ENCODE peak calls at places on chromosomes 4 and X, in eight cellular contexts. C is NB4, Z is body of pancreas, F is ovary, Y is lower leg skin, G is upper lobe of left lung, V is right lobe of liver, H is adrenal gland. P is an unnamed sample.

GRCh38 chrX:10482262-10482661 is 138.1 kb downstream of the MID1 start:
- DNase-seq in C (no peak), V (no peak), F (no peak), Z (no peak), G (no peak), H (no peak), Y (no peak), P (peak)

GRCh38 chr4:40878548-40879055 is 128.8 kb downstream of the NSUN7 start:
- DNase-seq in C (no peak), Y (no peak), G (no peak), Z (no peak), F (no peak), H (no peak), V (no peak), P (no peak)

GRCh38 chr4:38509551-38509950 is 154.4 kb upstream of the KLF3 start:
- DNase-seq in V (no peak), G (no peak), C (no peak), Z (no peak), Y (no peak), F (no peak), H (no peak), P (peak)

GRCh38 chr4:95465010-95465409 is 83.8 kb downstream of the UNC5C start:
- DNase-seq in F (no peak), C (no peak), Z (no peak), Y (no peak), G (no peak), H (no peak), V (no peak), P (no peak)

GRCh38 chr4:1072830-1073446 is 40.4 kb downstream of the RNF212 start:
- DNase-seq in F (peak), C (peak), Z (peak), Y (peak), V (no peak), G (no peak), H (no peak), P (peak)

GRCh38 chrX:129953334-129953648 is 29.1 kb upstream of the BCORL1 start:
- DNase-seq in H (no peak), F (no peak), C (no peak), Z (no peak), V (no peak), G (no peak), Y (no peak), P (no peak)

GRCh38 chr4:98728433-98728832 is 70.0 kb upstream of the TSPAN5 start:
- DNase-seq in Z (no peak), C (peak), H (no peak), G (no peak), V (no peak), F (no peak), Y (no peak), P (no peak)

GRCh38 chr4:137393043-137393442 is 139.3 kb downstream of the PCDH18 start:
- DNase-seq in H (peak), Y (no peak), G (no peak), Z (no peak), V (no peak), C (no peak), F (no peak), P (no peak)

GRCh38 chrX:106901341-106901740 is 1.8 kb downstream of the RIPPLY1 start:
- DNase-seq in G (no peak), Y (no peak), H (no peak), F (no peak), Z (no peak), V (peak), C (no peak), P (no peak)

GRCh38 chrX:79161655-79162054 is 17.2 kb downstream of the GPR174 start:
- DNase-seq in Z (no peak), Y (no peak), F (no peak), G (no peak), H (no peak), V (no peak), C (peak), P (no peak)

GRCh38 chr4:32251126-32251525 is 1531.0 kb downstream of the PCDH7 start:
- DNase-seq in V (no peak), F (no peak), C (no peak), H (no peak), Y (no peak), G (no peak), Z (no peak), P (no peak)

GRCh38 chr4:107317596-107317995 is 281.5 kb upstream of the DKK2 start:
- DNase-seq in Y (no peak), F (no peak), C (no peak), Z (no peak), G (no peak), H (no peak), V (no peak), P (no peak)

GRCh38 chr4:163157157-163157556 is 9.5 kb downstream of the NAF1 start:
- DNase-seq in F (no peak), Z (no peak), V (no peak), Y (no peak), H (no peak), C (no peak), G (no peak), P (no peak)

GRCh38 chr4:89434364-89434988 is 126.9 kb upstream of the GPRIN3 start:
- DNase-seq in Z (no peak), G (no peak), F (no peak), V (no peak), H (no peak), C (peak), Y (no peak), P (no peak)

GRCh38 chr4:182384496-182385155 is 141.4 kb downstream of the TENM3 start:
- DNase-seq in F (no peak), G (no peak), C (no peak), H (no peak), Z (no peak), V (no peak), Y (no peak), P (no peak)

GRCh38 chr4:19698961-19699360 is 552.7 kb upstream of the SLIT2 start:
- DNase-seq in V (no peak), Z (no peak), G (no peak), F (no peak), Y (no peak), C (no peak), H (no peak), P (no peak)

GRCh38 chr4:41647368-41647767 is 101.2 kb downstream of the PHOX2B start:
- DNase-seq in F (no peak), H (no peak), Y (no peak), Z (no peak), C (no peak), V (no peak), G (no peak), P (no peak)

GRCh38 chr4:80006935-80007744 is 65.9 kb downstream of the ANTXR2 start:
- DNase-seq in C (peak), H (no peak), G (no peak), F (no peak), Y (no peak), Z (no peak), V (no peak), P (no peak)

GRCh38 chrX:137574102-137574783 is 8.3 kb downstream of the ZIC3 start:
- DNase-seq in H (no peak), G (no peak), Z (no peak), V (no peak), C (no peak), Y (no peak), F (no peak), P (no peak)

GRCh38 chr4:85747871-85748491 is 273.0 kb downstream of the ARHGAP24 start:
- DNase-seq in C (peak), V (no peak), G (no peak), F (no peak), Y (no peak), Z (peak), H (peak), P (no peak)

GRCh38 chrX:104913348-104913747 is 307.1 kb downstream of the TEX13A start:
- DNase-seq in Z (no peak), Y (no peak), C (peak), H (no peak), F (no peak), G (no peak), V (no peak), P (no peak)

GRCh38 chr4:23630110-23630509 is 259.7 kb downstream of the PPARGC1A start:
- DNase-seq in V (no peak), Z (no peak), F (no peak), G (no peak), Y (no peak), C (no peak), H (no peak), P (no peak)

GRCh38 chrX:49257846-49258748 is 6.4 kb downstream of the FOXP3 start:
- DNase-seq in Z (no peak), F (no peak), H (no peak), Y (no peak), V (no peak), G (peak), C (no peak), P (peak)

GRCh38 chr4:141884070-141884469 is 247.7 kb downstream of the IL15 start:
- DNase-seq in H (no peak), Y (no peak), Z (no peak), V (no peak), F (no peak), G (no peak), C (no peak), P (no peak)

GRCh38 chrX:103211012-103211715 is 3.7 kb upstream of the BEX4 start:
- DNase-seq in F (no peak), C (peak), G (no peak), Y (peak), V (no peak), H (peak), Z (peak), P (peak)

GRCh38 chr4:152773953-152774352 is 5.6 kb downstream of the TIGD4 start:
- DNase-seq in C (no peak), Z (no peak), V (no peak), G (no peak), H (no peak), Y (no peak), F (no peak), P (no peak)

GRCh38 chr4:24753519-24753918 is 41.9 kb upstream of the SOD3 start:
- DNase-seq in C (no peak), Z (no peak), V (no peak), F (no peak), G (no peak), H (no peak), Y (no peak), P (no peak)

GRCh38 chr4:127015616-127016015 is 617.1 kb upstream of the INTU start:
- DNase-seq in G (no peak), H (no peak), V (no peak), Y (no peak), F (no peak), C (peak), Z (no peak), P (no peak)

GRCh38 chrX:27439771-27440170 is 23.4 kb downstream of the PPP4R3C start:
- DNase-seq in V (no peak), Y (no peak), H (no peak), C (no peak), F (no peak), Z (no peak), G (no peak), P (no peak)

DNA sequence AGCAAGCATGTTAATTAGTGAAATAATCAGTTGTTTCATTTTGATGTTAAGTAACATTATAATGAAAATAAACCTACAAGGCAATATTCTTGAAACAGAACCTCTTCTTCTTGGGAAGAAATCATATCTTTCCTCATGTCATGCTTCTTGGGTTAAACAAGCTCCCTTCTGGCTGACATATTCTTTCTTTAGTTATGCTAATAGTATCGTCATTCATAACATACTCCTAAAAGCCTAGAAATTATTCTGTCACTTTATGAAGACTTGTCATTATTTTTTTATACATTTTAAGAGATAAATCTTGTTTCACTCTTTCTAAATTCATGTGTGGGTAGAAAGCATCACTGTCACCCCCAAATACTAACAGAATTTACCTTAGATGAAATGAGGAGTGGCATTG is 1047.0 kb upstream of the GRID2 start:
- DNase-seq in G (no peak), Y (no peak), F (no peak), H (no peak), Z (no peak), V (no peak), C (no peak), P (no peak)
- TF ChIP-seq POLR2A in G (no peak), Y (no peak), F (no peak), H (no peak), Z (no peak), V (no peak), C (no peak), P (no peak)

DNA sequence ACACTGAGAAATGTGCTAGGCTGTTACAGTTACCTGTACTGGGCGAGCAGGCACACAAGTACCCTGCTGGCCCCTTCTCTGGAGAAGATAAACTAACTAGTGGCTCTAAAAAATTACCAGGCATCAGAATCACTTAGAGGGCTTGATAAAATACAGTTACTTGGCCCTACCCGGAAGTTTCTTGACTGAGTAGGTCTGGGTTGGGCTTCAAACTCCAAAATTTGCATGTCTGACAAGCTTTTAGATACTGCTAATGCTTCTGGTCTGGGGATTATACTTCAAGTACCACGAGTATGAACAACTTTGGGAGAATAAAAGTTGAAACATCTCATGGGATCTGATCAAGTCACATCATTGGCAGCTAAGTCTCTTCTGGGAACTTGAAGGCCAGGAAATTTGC is 30.8 kb downstream of the CEP135 start:
- DNase-seq in V (no peak), F (no peak), G (no peak), C (no peak), H (no peak), Z (no peak), Y (no peak), P (no peak)
- TF ChIP-seq POLR2A in V (no peak), F (no peak), G (no peak), C (no peak), H (no peak), Z (no peak), Y (no peak), P (no peak)

GRCh38 chrX:154408659-154409221 is 314 bp downstream of the DNASE1L1 start:
- DNase-seq in Z (no peak), G (no peak), F (no peak), C (no peak), H (no peak), V (no peak), Y (no peak), P (no peak)

GRCh38 chrX:154411322-154411980 is at the start of gene TAFAZZIN:
- DNase-seq in Z (peak), F (peak), Y (peak), H (peak), G (peak), C (peak), V (peak), P (peak)

GRCh38 chrX:154412468-154412867 is 1.1 kb downstream of the TAFAZZIN start:
- DNase-seq in Y (no peak), C (peak), F (no peak), V (no peak), H (no peak), Z (no peak), G (no peak), P (peak)

GRCh38 chrX:154411981-154412340 is 622 bp downstream of the TAFAZZIN start:
- DNase-seq in Y (peak), G (no peak), V (peak), Z (peak), C (peak), H (peak), F (peak), P (peak)

DNA sequence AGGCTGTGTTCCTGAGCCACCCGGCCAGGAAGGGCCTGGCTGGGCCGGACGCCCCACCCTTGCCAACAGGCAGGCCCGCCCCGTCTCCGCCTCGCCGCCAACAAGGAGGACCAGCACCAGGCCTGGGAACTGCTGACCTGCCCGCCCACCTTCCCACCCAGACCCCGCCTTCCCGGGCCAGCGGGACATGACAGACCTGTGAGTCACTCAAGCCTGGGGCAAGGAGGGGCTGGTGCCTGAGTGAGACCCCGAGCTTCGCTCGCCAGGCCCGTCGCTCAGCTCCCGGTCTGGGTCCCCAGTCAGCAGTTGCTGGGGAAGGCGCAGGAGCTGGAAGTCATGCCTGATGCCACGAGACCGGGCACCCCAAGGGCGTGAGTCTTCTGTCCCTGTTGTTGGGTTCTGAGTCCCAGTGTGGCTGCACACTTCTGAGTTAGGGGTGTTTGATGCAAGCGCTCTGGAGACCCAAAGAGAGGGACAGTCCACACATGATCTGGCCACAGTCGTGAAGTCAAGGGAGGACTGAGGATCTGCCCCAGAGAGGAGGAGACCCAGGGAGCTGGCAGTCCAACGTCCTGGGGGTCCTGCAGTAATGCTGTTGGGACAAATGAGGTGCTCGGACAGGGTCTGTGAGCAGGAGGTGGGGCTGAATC is at the start of gene DNASE1L1:
- DNase-seq in Y (peak), G (peak), F (peak), H (peak), V (peak), C (peak), Z (peak), P (peak)
- TF ChIP-seq POLR2A in Y (no peak), G (no peak), F (no peak), H (peak), V (no peak), C (no peak), Z (no peak), P (no peak)

DNA sequence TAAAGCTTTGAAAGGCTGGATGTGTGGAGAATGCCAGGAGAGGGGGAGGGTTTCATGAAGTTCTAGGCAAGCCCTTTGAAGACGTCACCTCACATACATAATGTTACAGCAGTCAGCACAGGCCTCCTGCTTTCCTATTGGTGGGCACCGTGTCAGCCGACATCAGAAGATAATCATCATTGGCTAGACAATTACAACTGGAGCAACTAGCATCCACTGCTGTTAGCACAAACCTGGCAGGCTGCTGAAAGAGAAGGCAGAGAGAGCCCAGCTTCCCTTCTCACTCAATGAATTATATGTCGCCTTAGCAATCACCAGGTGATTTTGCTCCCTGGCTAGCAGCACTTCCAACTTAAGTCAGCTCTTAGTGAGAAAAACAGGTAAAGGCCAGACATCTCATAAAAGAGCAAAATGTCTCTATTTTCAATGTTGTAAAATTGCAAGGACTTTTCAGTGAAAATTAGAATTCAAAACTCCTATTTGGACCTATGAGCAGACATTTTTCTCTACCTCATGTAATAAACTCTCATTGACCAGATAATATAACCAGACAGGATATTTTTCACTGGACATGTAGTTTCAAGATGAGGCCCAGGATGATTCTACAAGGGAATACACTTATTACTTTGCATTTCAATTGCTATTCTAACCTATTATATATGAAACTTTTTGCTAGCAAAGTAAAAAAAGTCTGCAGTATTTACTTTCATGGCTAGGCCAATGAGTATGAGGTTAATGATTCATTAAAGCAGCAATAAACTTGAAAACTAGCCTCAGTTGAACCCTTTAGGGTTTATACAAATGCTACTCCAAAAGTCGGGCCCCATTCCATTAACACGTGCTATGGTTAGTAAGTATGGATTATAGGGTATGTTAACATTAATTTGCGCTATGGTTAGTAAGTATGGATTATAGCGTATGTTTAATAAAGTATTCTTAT is 4.3 kb downstream of the ELOVL6 start:
- DNase-seq in Y (peak), V (peak), H (peak), G (no peak), Z (peak), C (peak), F (peak), P (peak)
- TF ChIP-seq POLR2A in Y (no peak), V (peak), H (peak), G (no peak), Z (peak), C (peak), F (no peak), P (peak)

DNA sequence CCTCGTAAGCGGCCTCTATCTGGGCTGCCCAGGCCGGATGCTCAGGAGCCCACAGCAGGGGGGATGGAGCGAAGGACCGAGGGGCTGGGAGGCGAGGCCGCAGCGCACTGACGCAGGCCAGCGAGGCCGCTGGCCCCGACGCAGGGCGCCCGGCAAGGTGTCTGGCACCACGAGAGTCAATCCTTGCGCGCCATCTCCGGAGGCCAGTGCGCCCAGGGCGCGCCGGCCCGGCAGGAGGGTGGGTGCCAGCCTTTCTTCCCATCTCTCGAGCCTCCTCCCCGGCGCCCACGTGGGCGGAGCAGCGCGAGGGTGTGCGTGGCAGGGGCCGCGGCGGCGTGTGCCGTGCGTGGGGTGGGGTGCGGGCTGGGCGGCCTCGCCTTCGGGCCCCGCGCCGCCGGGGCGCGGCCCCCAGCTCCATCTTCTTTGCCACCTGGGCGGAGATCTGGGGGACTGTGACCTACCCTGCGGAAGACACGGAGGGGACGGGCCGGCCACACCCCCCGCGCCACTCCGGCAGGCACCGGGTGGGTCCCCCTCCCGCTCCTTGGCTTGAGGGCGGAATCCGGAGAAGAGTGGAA is 916 bp downstream of the JAKMIP1 start:
- DNase-seq in H (no peak), F (no peak), Z (no peak), Y (no peak), V (no peak), G (peak), C (no peak), P (no peak)
- TF ChIP-seq POLR2A in H (no peak), F (no peak), Z (no peak), Y (no peak), V (no peak), G (no peak), C (no peak), P (no peak)